ENCODE peak calls at places on chromosomes 4 and X, in five cellular contexts. C is RWPE1, P is HFFc6, M is GM13976, I is GM10248. S is an unnamed sample.

GRCh38 chrX:46791927-46792825 is 33.3 kb upstream of the SLC9A7 start:
- DNase-seq in P (peak), I (peak), C (peak), M (peak), S (peak)

GRCh38 chr4:186347743-186348142 is 81.8 kb downstream of the F11 start:
- DNase-seq in C (no peak), I (no peak), M (no peak), P (no peak), S (no peak)

GRCh38 chrX:13082286-13083065 is 38.1 kb upstream of the FAM9C start:
- DNase-seq in M (no peak), C (no peak), P (no peak), I (no peak), S (no peak)

GRCh38 chr4:186294160-186294559 is 28.2 kb downstream of the F11 start:
- DNase-seq in I (no peak), M (no peak), P (no peak), C (no peak), S (no peak)

GRCh38 chrX:70038515-70038914 is 11.2 kb downstream of the AWAT2 start:
- DNase-seq in I (no peak), M (no peak), C (no peak), P (no peak), S (no peak)

GRCh38 chr4:80259012-80259411 is 7.5 kb upstream of the FGF5 start:
- DNase-seq in C (no peak), M (no peak), I (no peak), P (no peak), S (no peak)

GRCh38 chr4:80459918-80460473 is 124.5 kb downstream of the CFAP299 start:
- DNase-seq in I (no peak), P (no peak), M (no peak), C (no peak), S (no peak)

GRCh38 chr4:122456228-122457106 is at the start of gene IL2:
- DNase-seq in I (no peak), C (no peak), P (no peak), M (no peak), S (no peak)

GRCh38 chr4:82715731-82716617 is 82.6 kb downstream of the SCD5 start:
- DNase-seq in P (peak), C (no peak), I (no peak), M (no peak), S (no peak)

GRCh38 chr4:79661196-79661595 is 253.2 kb upstream of the GK2 start:
- DNase-seq in C (no peak), I (no peak), M (no peak), P (no peak), S (no peak)

GRCh38 chrX:17024896-17025295 is 78.4 kb downstream of the REPS2 start:
- DNase-seq in I (no peak), C (no peak), P (no peak), M (no peak), S (no peak)

GRCh38 chrX:11209798-11210197 is 83.4 kb upstream of the AMELX start:
- DNase-seq in M (no peak), I (no peak), C (no peak), P (no peak), S (no peak)

GRCh38 chrX:126448681-126449080 is 103.9 kb downstream of the DCAF12L1 start:
- DNase-seq in M (no peak), I (no peak), C (no peak), P (no peak), S (no peak)

GRCh38 chr4:83569967-83570366 is 34.1 kb downstream of the GPAT3 start:
- DNase-seq in M (no peak), P (no peak), C (peak), I (peak), S (no peak)

GRCh38 chr4:34046580-34046979 is 2197.7 kb downstream of the ARAP2 start:
- DNase-seq in I (no peak), C (peak), P (peak), M (no peak), S (peak)

GRCh38 chrX:152658302-152658701 is 20.6 kb downstream of the GABRQ start:
- DNase-seq in I (no peak), C (no peak), P (no peak), M (no peak), S (no peak)

GRCh38 chrX:12443534-12444098 is 305.3 kb downstream of the FRMPD4 start:
- DNase-seq in M (peak), I (peak), P (no peak), C (no peak), S (no peak)

GRCh38 chr4:109827672-109828071 is at the start of gene RRH:
- DNase-seq in P (no peak), C (no peak), I (no peak), M (no peak), S (no peak)

GRCh38 chr4:160495356-160495755 is 1392.5 kb downstream of the RAPGEF2 start:
- DNase-seq in M (no peak), C (no peak), I (no peak), P (no peak), S (no peak)

GRCh38 chr4:94889961-94890360 is 132.2 kb downstream of the BMPR1B start:
- DNase-seq in C (peak), I (no peak), P (no peak), M (no peak), S (peak)

GRCh38 chr4:4425119-4425690 is 38.3 kb downstream of the NSG1 start:
- DNase-seq in P (no peak), C (no peak), I (no peak), M (no peak), S (no peak)

GRCh38 chrX:77694491-77694890 is 91.5 kb downstream of the ATRX start:
- DNase-seq in I (no peak), M (no peak), P (no peak), C (no peak), S (no peak)

GRCh38 chrX:77691916-77692315 is 94.1 kb downstream of the ATRX start:
- DNase-seq in M (no peak), C (no peak), I (no peak), P (no peak), S (no peak)

GRCh38 chrX:77698242-77698641 is 87.8 kb downstream of the ATRX start:
- DNase-seq in M (no peak), P (no peak), I (no peak), C (no peak), S (no peak)

GRCh38 chrX:77689376-77689775 is 96.6 kb downstream of the ATRX start:
- DNase-seq in P (no peak), M (no peak), C (no peak), I (no peak), S (no peak)

GRCh38 chrX:77693594-77693993 is 92.4 kb downstream of the ATRX start:
- DNase-seq in M (no peak), P (no peak), I (peak), C (no peak), S (no peak)
- TF ChIP-seq CTCF in M (no peak), P (no peak), I (no peak), C (no peak), S (no peak)

GRCh38 chrX:38216642-38217041 is 4.0 kb downstream of the SRPX start:
- DNase-seq in P (no peak), C (no peak), I (no peak), M (no peak), S (no peak)
- TF ChIP-seq CTCF in P (no peak), C (no peak), I (no peak), M (no peak), S (no peak)

GRCh38 chr4:11821774-11822430 is 393.2 kb upstream of the HS3ST1 start:
- DNase-seq in I (no peak), P (no peak), C (no peak), M (no peak), S (no peak)

GRCh38 chr4:11824557-11824956 is 395.9 kb upstream of the HS3ST1 start:
- DNase-seq in I (no peak), C (no peak), P (no peak), M (no peak), S (no peak)
- TF ChIP-seq CTCF in I (no peak), C (no peak), P (no peak), M (no peak), S (no peak)

DNA sequence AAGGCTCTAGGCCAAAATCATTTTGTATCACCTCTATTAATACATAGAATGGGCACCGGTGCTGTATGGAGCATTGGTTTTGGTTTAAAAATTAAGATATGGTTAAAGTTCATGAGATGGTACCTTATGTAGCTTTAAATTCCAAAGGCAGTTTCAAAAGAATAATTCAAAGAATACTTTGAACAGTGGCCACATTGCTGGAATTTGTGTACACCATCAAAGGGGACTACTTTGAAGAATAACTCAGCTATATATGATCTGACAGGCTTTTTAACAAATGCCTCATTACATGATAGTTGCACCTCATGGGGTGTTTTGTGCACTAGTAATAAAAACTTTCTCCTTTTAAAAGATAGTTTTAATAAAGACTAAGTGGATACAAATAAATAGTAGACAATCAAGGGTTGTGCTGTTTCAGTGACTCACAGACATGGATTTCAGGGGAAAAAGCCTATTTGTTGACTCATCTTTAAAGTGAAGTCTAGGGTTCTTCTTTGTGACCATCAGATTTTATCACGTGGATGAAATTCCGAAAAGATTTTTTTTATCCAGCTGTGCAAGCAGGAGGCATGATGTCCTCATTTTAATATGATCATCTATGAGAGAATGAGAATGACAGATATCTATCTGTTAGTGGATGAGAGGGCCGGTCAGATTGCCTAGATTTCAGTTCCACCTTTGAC is 12.8 kb downstream of the MTM1 start:
- DNase-seq in M (no peak), P (peak), C (peak), I (no peak), S (no peak)
- TF ChIP-seq CTCF in M (no peak), P (no peak), C (no peak), I (no peak), S (no peak)

DNA sequence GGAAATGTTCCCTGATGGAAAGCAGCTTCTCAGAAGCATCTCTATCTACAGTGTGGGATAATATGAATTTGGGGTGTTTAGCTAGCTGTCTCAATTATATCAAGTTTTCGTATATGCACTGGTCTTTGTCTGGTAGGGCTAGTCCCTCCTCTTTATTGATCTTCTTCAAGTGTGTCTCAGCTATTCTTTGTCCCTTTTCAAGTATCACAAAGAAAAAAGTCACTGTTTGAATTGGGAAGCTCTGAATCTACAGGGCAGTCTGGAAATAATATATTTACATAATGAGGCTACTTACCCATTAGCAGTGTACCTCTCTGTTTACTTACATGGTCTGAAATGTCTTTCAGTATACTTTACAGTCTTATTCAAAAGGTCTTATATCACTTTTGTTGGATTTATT is 526.0 kb downstream of the IL1RAPL1 start:
- DNase-seq in P (no peak), M (no peak), C (no peak), I (no peak), S (no peak)
- TF ChIP-seq CTCF in P (no peak), M (no peak), C (no peak), I (no peak), S (no peak)

DNA sequence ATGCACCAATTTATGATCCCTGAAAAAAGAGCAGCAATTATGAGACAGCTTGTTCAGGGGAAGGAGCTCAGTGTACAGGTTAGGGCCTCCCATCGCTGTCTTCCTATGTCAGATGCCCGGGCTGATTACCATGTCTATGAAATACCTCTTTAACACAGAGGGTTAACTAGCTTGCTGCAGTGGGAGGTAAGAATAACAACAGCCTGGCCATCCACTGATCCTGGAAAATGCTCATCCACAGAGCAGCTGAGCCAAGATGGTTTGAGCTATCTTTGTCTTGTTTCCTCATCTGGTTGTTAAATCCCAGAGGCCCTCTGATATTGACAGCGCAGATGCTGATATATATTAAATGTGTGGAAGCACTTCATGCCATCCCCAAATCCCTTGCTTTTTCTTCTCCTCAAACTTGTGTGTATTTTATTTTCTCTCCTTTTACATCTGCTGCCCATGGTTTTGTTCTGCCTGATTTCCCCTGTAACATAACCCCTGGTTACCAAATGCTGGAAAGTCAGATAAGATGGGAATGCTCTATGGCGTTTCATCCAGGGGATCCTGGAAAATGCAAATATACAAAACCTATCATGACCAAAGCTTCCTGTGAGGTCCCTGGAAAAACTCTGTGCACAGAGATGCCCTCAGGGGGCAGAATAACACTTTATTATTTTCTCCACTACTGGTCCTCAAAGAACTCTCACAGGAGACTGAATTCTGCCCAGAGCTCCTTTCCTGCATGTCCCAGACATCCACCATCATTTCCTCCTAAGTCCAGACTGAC is 85.9 kb upstream of the PUDP start:
- DNase-seq in M (no peak), P (peak), C (no peak), I (no peak), S (no peak)
- TF ChIP-seq CTCF in M (no peak), P (no peak), C (no peak), I (no peak), S (peak)

GRCh38 chr4:1283711-1284110 is 6.0 kb upstream of the MAEA start:
- DNase-seq in P (no peak), M (no peak), I (no peak), C (no peak), S (no peak)

GRCh38 chr4:1288786-1289185 is 905 bp upstream of the MAEA start:
- DNase-seq in C (no peak), I (no peak), P (no peak), M (no peak), S (no peak)

GRCh38 chr4:1285151-1285789 is 4.4 kb upstream of the MAEA start:
- DNase-seq in C (no peak), M (no peak), I (no peak), P (no peak), S (no peak)

GRCh38 chr4:1289232-1290164 is at the start of gene MAEA:
- DNase-seq in I (peak), C (peak), M (peak), P (peak), S (peak)

DNA sequence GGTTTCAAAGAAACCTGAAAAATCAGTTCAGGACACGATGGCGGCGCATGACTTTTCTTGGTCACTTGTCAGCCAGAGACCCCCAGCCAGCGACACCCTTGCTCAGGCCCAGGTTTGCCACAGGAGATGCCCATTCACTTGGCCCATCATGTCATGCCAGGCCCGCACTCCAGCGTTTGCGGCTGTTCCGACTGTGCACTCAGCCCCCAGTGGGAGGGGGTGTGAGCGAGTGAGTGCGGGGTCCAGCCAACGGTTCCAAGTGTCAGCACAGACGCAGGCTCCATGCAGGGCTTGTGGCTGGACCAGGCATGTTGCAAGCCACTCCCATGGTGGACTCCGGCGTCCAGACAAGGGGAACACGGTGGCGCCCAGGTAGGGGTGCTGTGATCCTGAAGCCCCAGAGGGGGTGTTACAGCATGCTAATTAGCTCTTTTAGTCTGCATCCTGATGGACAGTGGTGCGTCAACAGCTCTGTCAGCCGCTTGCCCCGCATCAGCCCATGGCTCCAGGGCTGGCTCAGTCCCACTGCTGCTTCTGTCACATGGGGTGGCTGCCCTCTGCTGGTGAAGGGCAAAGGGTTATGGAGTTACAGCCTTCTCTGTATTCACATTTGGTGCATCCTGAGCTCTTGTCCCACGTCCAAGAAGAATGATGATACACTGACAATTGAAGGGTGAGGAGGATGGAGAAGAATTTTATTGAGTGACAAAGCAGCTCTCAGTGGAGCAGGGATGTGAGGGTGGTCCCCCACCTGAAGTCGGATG is 3.7 kb upstream of the MAEA start:
- DNase-seq in C (no peak), M (no peak), I (no peak), P (peak), S (no peak)
- TF ChIP-seq CTCF in C (no peak), M (no peak), I (no peak), P (peak), S (peak)

GRCh38 chr4:2437475-2438215 is 18.9 kb downstream of the CFAP99 start:
- DNase-seq in I (no peak), P (no peak), M (no peak), C (no peak), S (no peak)

GRCh38 chr4:2436761-2437474 is 18.2 kb downstream of the CFAP99 start:
- DNase-seq in I (no peak), P (no peak), M (no peak), C (no peak), S (no peak)

GRCh38 chr4:2433609-2434350 is 15.0 kb downstream of the CFAP99 start:
- DNase-seq in I (no peak), C (no peak), M (no peak), P (no peak), S (no peak)

GRCh38 chr4:2434420-2434819 is 15.7 kb downstream of the CFAP99 start:
- DNase-seq in P (no peak), I (no peak), C (no peak), M (no peak), S (no peak)

DNA sequence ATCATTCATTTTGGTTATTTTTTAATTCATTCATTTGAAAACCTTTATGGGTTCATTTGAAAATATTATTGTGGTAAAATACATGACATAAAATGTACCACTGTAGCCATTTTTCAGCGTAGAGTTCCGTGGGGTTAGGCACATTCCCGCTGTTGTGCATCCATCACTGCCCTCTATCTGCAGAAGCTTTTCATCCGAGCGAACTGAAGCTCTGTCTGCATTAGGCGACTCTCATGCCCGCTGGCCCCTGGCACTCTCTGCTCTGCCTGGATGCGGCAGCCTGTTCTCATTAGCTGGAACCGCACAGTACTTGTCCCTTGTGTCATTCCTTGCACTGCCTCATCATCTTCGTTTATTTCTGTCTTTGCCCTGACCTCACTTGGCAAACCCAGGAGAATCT is 17.5 kb downstream of the CFAP99 start:
- DNase-seq in I (no peak), C (no peak), P (peak), M (no peak), S (no peak)
- TF ChIP-seq CTCF in I (no peak), C (no peak), P (peak), M (no peak), S (peak)

GRCh38 chr4:8167291-8167690 is 8.7 kb upstream of the ABLIM2 start:
- DNase-seq in P (no peak), C (no peak), M (no peak), I (no peak), S (no peak)

GRCh38 chr4:8167815-8168214 is 9.2 kb upstream of the ABLIM2 start:
- DNase-seq in M (no peak), I (no peak), C (no peak), P (no peak), S (no peak)

GRCh38 chr4:8168832-8169598 is 10.4 kb upstream of the ABLIM2 start:
- DNase-seq in P (no peak), I (no peak), M (no peak), C (no peak), S (no peak)

GRCh38 chr4:8169763-8170162 is 11.2 kb upstream of the ABLIM2 start:
- DNase-seq in M (no peak), C (no peak), P (no peak), I (no peak), S (no peak)

DNA sequence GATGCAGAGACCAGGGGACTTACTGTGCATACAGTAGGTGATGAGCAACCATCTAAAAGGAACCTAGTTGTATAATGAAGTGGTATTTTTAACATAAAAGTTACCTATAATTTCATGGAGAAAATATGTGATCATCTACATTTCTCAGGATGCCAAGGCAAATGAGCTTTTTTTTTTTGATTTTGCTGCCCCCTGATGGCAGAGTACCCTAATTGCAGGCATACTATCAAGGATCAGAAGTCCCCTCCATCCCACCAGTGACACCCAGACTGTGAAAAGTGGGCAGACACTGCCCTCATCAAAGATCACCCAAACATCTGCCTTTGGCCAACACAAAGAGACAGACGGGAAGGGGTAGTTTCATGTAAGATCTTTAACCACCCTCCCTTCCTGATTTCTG is 9.6 kb upstream of the ABLIM2 start:
- DNase-seq in P (no peak), M (no peak), C (no peak), I (no peak), S (no peak)
- TF ChIP-seq CTCF in P (peak), M (no peak), C (no peak), I (peak), S (peak)

GRCh38 chr4:27094785-27095184 is 234.1 kb downstream of the STIM2 start:
- DNase-seq in M (no peak), C (no peak), P (no peak), I (no peak), S (no peak)

GRCh38 chr4:27096142-27096824 is 235.6 kb downstream of the STIM2 start:
- DNase-seq in C (no peak), P (no peak), M (no peak), I (no peak), S (no peak)

GRCh38 chr4:27098034-27098433 is 237.4 kb downstream of the STIM2 start:
- DNase-seq in P (no peak), M (no peak), I (no peak), C (no peak), S (no peak)

GRCh38 chr4:27100713-27101112 is 240.1 kb downstream of the STIM2 start:
- DNase-seq in M (no peak), P (no peak), C (peak), I (no peak), S (no peak)
- TF ChIP-seq CTCF in M (no peak), P (no peak), C (no peak), I (no peak), S (no peak)

S was measured in AG09319.